ENCODE peak calls at places on chromosomes 16 and 17, in seven cellular contexts. One of them, this sample, is unnamed.
A peak's percentile ranks its signal among the peaks of the same experiment; 100 is the strongest.

GRCh38 chr17:59807892-59808509 is 84.7 kb downstream of the TUBD1 start:
- DNase-seq in cardiac muscle cell: no peak
- DNase-seq in heart left ventricle: no peak
- DNase-seq in fibroblast of mammary gland: no peak
- DNase-seq in AG04450: no peak
- DNase-seq in heart right ventricle: no peak
- DNase-seq in gastrocnemius medialis: no peak
- DNase-seq in this sample: no peak

GRCh38 chr16:1830213-1830612 is 3.2 kb downstream of the FAHD1 start:
- DNase-seq in cardiac muscle cell: no peak
- DNase-seq in heart left ventricle: no peak
- DNase-seq in fibroblast of mammary gland: no peak
- DNase-seq in AG04450: no peak
- DNase-seq in heart right ventricle: no peak
- DNase-seq in gastrocnemius medialis: no peak
- DNase-seq in this sample: no peak

GRCh38 chr16:25109643-25110042 is 1.9 kb upstream of the LCMT1 start:
- DNase-seq in cardiac muscle cell: peak; percentile 91
- DNase-seq in heart left ventricle: peak; percentile 64
- DNase-seq in fibroblast of mammary gland: peak; percentile 99
- DNase-seq in AG04450: peak; percentile 91
- DNase-seq in heart right ventricle: peak; percentile 72
- DNase-seq in gastrocnemius medialis: peak; percentile 85
- DNase-seq in this sample: peak; percentile 90

GRCh38 chr16:64282181-64282580 is 839.7 kb downstream of the CDH11 start:
- DNase-seq in cardiac muscle cell: no peak
- DNase-seq in heart left ventricle: no peak
- DNase-seq in fibroblast of mammary gland: no peak
- DNase-seq in AG04450: no peak
- DNase-seq in heart right ventricle: no peak
- DNase-seq in gastrocnemius medialis: no peak
- DNase-seq in this sample: no peak

GRCh38 chr17:43615330-43615729 is 46.4 kb downstream of the MEOX1 start:
- DNase-seq in cardiac muscle cell: no peak
- DNase-seq in heart left ventricle: no peak
- DNase-seq in fibroblast of mammary gland: peak; percentile 69
- DNase-seq in AG04450: no peak
- DNase-seq in heart right ventricle: no peak
- DNase-seq in gastrocnemius medialis: no peak
- DNase-seq in this sample: no peak

GRCh38 chr16:56708821-56709685 is 20.9 kb upstream of the NUP93 start:
- DNase-seq in cardiac muscle cell: no peak
- DNase-seq in heart left ventricle: no peak
- DNase-seq in fibroblast of mammary gland: no peak
- DNase-seq in AG04450: no peak
- DNase-seq in heart right ventricle: no peak
- DNase-seq in gastrocnemius medialis: no peak
- DNase-seq in this sample: no peak

GRCh38 chr17:46916211-46916610 is 6.7 kb upstream of the GOSR2 start:
- DNase-seq in cardiac muscle cell: no peak
- DNase-seq in heart left ventricle: no peak
- DNase-seq in fibroblast of mammary gland: peak; percentile 5
- DNase-seq in AG04450: no peak
- DNase-seq in heart right ventricle: no peak
- DNase-seq in gastrocnemius medialis: no peak
- DNase-seq in this sample: no peak

GRCh38 chr16:68194263-68194662 is 41.7 kb downstream of the ESRP2 start:
- DNase-seq in cardiac muscle cell: no peak
- DNase-seq in heart left ventricle: no peak
- DNase-seq in fibroblast of mammary gland: no peak
- DNase-seq in AG04450: no peak
- DNase-seq in heart right ventricle: no peak
- DNase-seq in gastrocnemius medialis: no peak
- DNase-seq in this sample: no peak

GRCh38 chr16:89471225-89471624 is 19.1 kb downstream of the ANKRD11 start:
- DNase-seq in cardiac muscle cell: peak; percentile 83
- DNase-seq in heart left ventricle: no peak
- DNase-seq in fibroblast of mammary gland: peak; percentile 80
- DNase-seq in AG04450: peak; percentile 60
- DNase-seq in heart right ventricle: no peak
- DNase-seq in gastrocnemius medialis: no peak
- DNase-seq in this sample: no peak

GRCh38 chr16:483351-484075 is 44.0 kb upstream of the CAPN15 start:
- DNase-seq in cardiac muscle cell: peak; percentile 21
- DNase-seq in heart left ventricle: peak; percentile 32
- DNase-seq in fibroblast of mammary gland: no peak
- DNase-seq in AG04450: no peak
- DNase-seq in heart right ventricle: peak; percentile 37
- DNase-seq in gastrocnemius medialis: no peak
- DNase-seq in this sample: no peak

GRCh38 chr17:8133941-8134340 is 10.0 kb upstream of the HES7 start:
- DNase-seq in cardiac muscle cell: no peak
- DNase-seq in heart left ventricle: no peak
- DNase-seq in fibroblast of mammary gland: no peak
- DNase-seq in AG04450: no peak
- DNase-seq in heart right ventricle: no peak
- DNase-seq in gastrocnemius medialis: no peak
- DNase-seq in this sample: no peak

GRCh38 chr16:13994239-13995106 is 74.5 kb downstream of the ERCC4 start:
- DNase-seq in cardiac muscle cell: no peak
- DNase-seq in heart left ventricle: peak; percentile 64
- DNase-seq in fibroblast of mammary gland: no peak
- DNase-seq in AG04450: no peak
- DNase-seq in heart right ventricle: peak; percentile 75
- DNase-seq in gastrocnemius medialis: peak; percentile 80
- DNase-seq in this sample: no peak

GRCh38 chr16:63690961-63691360 is 1430.9 kb downstream of the CDH11 start:
- DNase-seq in cardiac muscle cell: no peak
- DNase-seq in heart left ventricle: no peak
- DNase-seq in fibroblast of mammary gland: no peak
- DNase-seq in AG04450: no peak
- DNase-seq in heart right ventricle: no peak
- DNase-seq in gastrocnemius medialis: no peak
- DNase-seq in this sample: no peak

GRCh38 chr17:385836-386144 is 33.2 kb upstream of the RPH3AL start:
- DNase-seq in cardiac muscle cell: no peak
- DNase-seq in heart left ventricle: no peak
- DNase-seq in fibroblast of mammary gland: no peak
- DNase-seq in AG04450: no peak
- DNase-seq in heart right ventricle: no peak
- DNase-seq in gastrocnemius medialis: no peak
- DNase-seq in this sample: no peak
- H3K4me3 ChIP-seq in cardiac muscle cell: peak overlapping the region; percentile 61
- H3K4me3 ChIP-seq in heart left ventricle: peak overlapping the region; percentile 63
- H3K4me3 ChIP-seq in fibroblast of mammary gland: no peak overlapping the region
- H3K4me3 ChIP-seq in AG04450: peak overlapping the region; percentile 48
- H3K4me3 ChIP-seq in heart right ventricle: peak overlapping the region; percentile 52
- H3K4me3 ChIP-seq in gastrocnemius medialis: peak overlapping the region; percentile 47
- H3K4me3 ChIP-seq in this sample: peak overlapping the region; percentile 19

DNA sequence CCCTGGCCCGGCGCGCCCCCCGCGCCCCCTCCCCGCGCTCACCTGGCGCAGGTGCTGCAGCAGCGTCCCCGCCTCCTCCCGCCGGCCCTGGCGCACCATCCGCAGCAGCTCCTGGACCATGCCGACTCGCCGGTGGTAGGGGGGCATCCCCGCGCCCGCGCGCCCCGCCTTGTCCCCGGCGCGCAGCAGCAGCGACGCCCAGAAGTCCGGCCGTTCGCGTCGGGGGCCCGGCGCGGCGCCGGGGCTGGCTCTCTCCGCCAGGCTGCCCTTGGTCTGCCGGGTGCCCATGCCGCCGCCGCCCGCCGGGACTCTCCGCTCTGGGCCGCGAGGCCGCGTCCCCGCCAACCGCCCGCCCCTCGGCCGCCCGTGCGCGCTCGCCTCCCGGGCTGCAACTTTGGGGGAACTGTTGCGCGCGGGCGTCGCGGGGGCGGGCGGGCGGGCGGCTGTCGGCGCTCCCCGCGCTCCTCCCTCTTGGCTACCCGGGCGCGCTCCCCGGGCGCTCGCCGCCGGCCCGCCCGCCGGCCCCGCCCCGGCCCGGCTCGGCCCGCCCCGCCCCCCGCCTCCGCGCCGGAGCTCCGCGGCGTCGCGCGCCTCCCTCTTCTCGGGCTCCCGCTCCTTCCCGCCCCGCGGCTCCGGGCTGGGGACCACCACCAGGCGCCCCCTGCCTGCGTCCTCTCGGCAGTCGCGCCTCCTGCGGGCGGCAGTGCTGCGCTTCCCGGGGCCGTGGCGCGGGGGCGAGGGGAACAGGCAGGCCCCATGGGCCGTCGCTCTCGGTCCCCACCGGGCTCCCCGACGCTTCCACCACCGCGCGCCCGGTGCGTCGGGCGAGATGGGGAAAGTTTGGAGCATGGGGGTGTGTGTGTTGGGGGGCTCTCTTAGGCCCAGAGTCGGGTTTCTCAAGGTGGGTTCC is at the start of gene LRRC75A:
- DNase-seq in cardiac muscle cell: peak; percentile 39
- DNase-seq in heart left ventricle: peak; percentile 53
- DNase-seq in fibroblast of mammary gland: no peak
- DNase-seq in AG04450: no peak
- DNase-seq in heart right ventricle: peak; percentile 17
- DNase-seq in gastrocnemius medialis: no peak
- DNase-seq in this sample: no peak
- TF ChIP-seq CTCF in cardiac muscle cell: no peak
- TF ChIP-seq CTCF in heart left ventricle: no peak
- TF ChIP-seq CTCF in fibroblast of mammary gland: no peak
- TF ChIP-seq CTCF in AG04450: no peak
- TF ChIP-seq CTCF in heart right ventricle: no peak
- TF ChIP-seq CTCF in gastrocnemius medialis: no peak
- TF ChIP-seq CTCF in this sample: no peak

GRCh38 chr16:76176616-76177015 is 100.6 kb upstream of the CNTNAP4 start:
- DNase-seq in cardiac muscle cell: no peak
- DNase-seq in heart left ventricle: no peak
- DNase-seq in fibroblast of mammary gland: no peak
- DNase-seq in AG04450: no peak
- DNase-seq in heart right ventricle: no peak
- DNase-seq in gastrocnemius medialis: no peak
- DNase-seq in this sample: no peak

GRCh38 chr16:76176153-76176552 is 101.0 kb upstream of the CNTNAP4 start:
- DNase-seq in cardiac muscle cell: no peak
- DNase-seq in heart left ventricle: no peak
- DNase-seq in fibroblast of mammary gland: no peak
- DNase-seq in AG04450: no peak
- DNase-seq in heart right ventricle: no peak
- DNase-seq in gastrocnemius medialis: no peak
- DNase-seq in this sample: no peak

DNA sequence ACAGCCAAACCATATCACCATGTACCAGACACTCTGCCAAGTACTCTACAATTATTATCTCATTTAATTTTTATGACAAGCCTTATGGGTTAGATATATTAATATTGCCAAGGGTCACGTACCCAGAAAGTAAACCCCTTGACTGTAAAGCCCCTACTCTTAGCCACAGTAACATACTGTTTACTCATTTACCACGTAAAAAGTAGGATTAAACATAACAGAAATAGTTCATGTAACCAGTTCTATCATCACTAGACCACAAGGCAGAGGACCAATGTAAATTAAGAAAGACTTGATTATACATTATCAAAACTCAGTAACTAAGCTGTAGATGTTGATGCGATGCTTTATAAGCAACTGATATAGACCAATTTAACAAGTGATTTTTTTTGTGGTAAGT is 101.5 kb upstream of the CNTNAP4 start:
- DNase-seq in cardiac muscle cell: no peak
- DNase-seq in heart left ventricle: no peak
- DNase-seq in fibroblast of mammary gland: no peak
- DNase-seq in AG04450: no peak
- DNase-seq in heart right ventricle: no peak
- DNase-seq in gastrocnemius medialis: no peak
- DNase-seq in this sample: no peak
- H3K4me3 ChIP-seq in cardiac muscle cell: no peak overlapping the region
- H3K4me3 ChIP-seq in heart left ventricle: no peak overlapping the region
- H3K4me3 ChIP-seq in fibroblast of mammary gland: no peak overlapping the region
- H3K4me3 ChIP-seq in AG04450: no peak overlapping the region
- H3K4me3 ChIP-seq in heart right ventricle: no peak overlapping the region
- H3K4me3 ChIP-seq in gastrocnemius medialis: no peak overlapping the region
- H3K4me3 ChIP-seq in this sample: no peak overlapping the region

GRCh38 chr16:82061861-82062525 is 26.9 kb downstream of the HSD17B2 start:
- DNase-seq in cardiac muscle cell: peak; percentile 40
- DNase-seq in heart left ventricle: no peak
- DNase-seq in fibroblast of mammary gland: peak; percentile 33
- DNase-seq in AG04450: no peak
- DNase-seq in heart right ventricle: no peak
- DNase-seq in gastrocnemius medialis: no peak
- DNase-seq in this sample: no peak
- TF ChIP-seq CTCF in cardiac muscle cell: peak; percentile 35
- TF ChIP-seq CTCF in heart left ventricle: no peak
- TF ChIP-seq CTCF in fibroblast of mammary gland: peak; percentile 40
- TF ChIP-seq CTCF in AG04450: peak; percentile 46
- TF ChIP-seq CTCF in heart right ventricle: peak; percentile 29
- TF ChIP-seq CTCF in gastrocnemius medialis: no peak
- TF ChIP-seq CTCF in this sample: peak; percentile 46

GRCh38 chr16:31536804-31537361 is 9.2 kb downstream of the AHSP start:
- DNase-seq in cardiac muscle cell: no peak
- DNase-seq in heart left ventricle: no peak
- DNase-seq in fibroblast of mammary gland: no peak
- DNase-seq in AG04450: no peak
- DNase-seq in heart right ventricle: no peak
- DNase-seq in gastrocnemius medialis: no peak
- DNase-seq in this sample: no peak

GRCh38 chr16:31535737-31536136 is 8.0 kb downstream of the AHSP start:
- DNase-seq in cardiac muscle cell: no peak
- DNase-seq in heart left ventricle: no peak
- DNase-seq in fibroblast of mammary gland: no peak
- DNase-seq in AG04450: no peak
- DNase-seq in heart right ventricle: no peak
- DNase-seq in gastrocnemius medialis: no peak
- DNase-seq in this sample: no peak

GRCh38 chr16:31538199-31538598 is 10.5 kb downstream of the AHSP start:
- DNase-seq in cardiac muscle cell: no peak
- DNase-seq in heart left ventricle: no peak
- DNase-seq in fibroblast of mammary gland: no peak
- DNase-seq in AG04450: no peak
- DNase-seq in heart right ventricle: no peak
- DNase-seq in gastrocnemius medialis: no peak
- DNase-seq in this sample: no peak

GRCh38 chr16:31542763-31543162 is 15.1 kb downstream of the AHSP start:
- DNase-seq in cardiac muscle cell: no peak
- DNase-seq in heart left ventricle: no peak
- DNase-seq in fibroblast of mammary gland: no peak
- DNase-seq in AG04450: no peak
- DNase-seq in heart right ventricle: no peak
- DNase-seq in gastrocnemius medialis: no peak
- DNase-seq in this sample: no peak

GRCh38 chr16:31537362-31537921 is 9.7 kb downstream of the AHSP start:
- DNase-seq in cardiac muscle cell: peak; percentile 9
- DNase-seq in heart left ventricle: no peak
- DNase-seq in fibroblast of mammary gland: no peak
- DNase-seq in AG04450: no peak
- DNase-seq in heart right ventricle: no peak
- DNase-seq in gastrocnemius medialis: no peak
- DNase-seq in this sample: no peak
- H3K4me3 ChIP-seq in cardiac muscle cell: peak overlapping the region; percentile 22
- H3K4me3 ChIP-seq in heart left ventricle: peak overlapping the region; percentile 50
- H3K4me3 ChIP-seq in fibroblast of mammary gland: no peak overlapping the region
- H3K4me3 ChIP-seq in AG04450: no peak overlapping the region
- H3K4me3 ChIP-seq in heart right ventricle: peak overlapping the region; percentile 52
- H3K4me3 ChIP-seq in gastrocnemius medialis: peak overlapping the region; percentile 15
- H3K4me3 ChIP-seq in this sample: no peak overlapping the region